ENCODE peak calls at places on chromosomes 6 and 20, in seven cellular contexts. G is RWPE1, M is stomach, J is fibroblast of pulmonary artery, F is astrocyte of the spinal cord, K is cardiac fibroblast, Q is HFFc6. H is an unnamed sample.

GRCh38 chr20:37337208-37337955 is 8.6 kb upstream of the SRC start:
- DNase-seq in K (no peak), F (no peak), G (no peak), J (no peak), M (no peak), Q (no peak), H (no peak)

GRCh38 chr20:7936735-7937078 is 3.6 kb downstream of the HAO1 start:
- DNase-seq in G (no peak), Q (no peak), F (no peak), J (no peak), M (no peak), K (no peak), H (no peak)

GRCh38 chr6:3026811-3027626 is 27.3 kb downstream of the NQO2 start:
- DNase-seq in M (no peak), G (no peak), F (no peak), K (no peak), Q (no peak), J (no peak), H (no peak)

GRCh38 chr20:21670126-21670525 is 35.3 kb upstream of the PAX1 start:
- DNase-seq in G (no peak), K (no peak), Q (no peak), F (no peak), J (no peak), M (no peak), H (no peak)

GRCh38 chr6:2746557-2747061 is 4.1 kb downstream of the MYLK4 start:
- DNase-seq in J (no peak), K (no peak), M (no peak), G (no peak), Q (no peak), F (peak), H (no peak)

GRCh38 chr20:32333988-32334885 is 23.9 kb upstream of the ASXL1 start:
- DNase-seq in G (no peak), K (peak), M (peak), J (peak), F (no peak), Q (no peak), H (peak)

GRCh38 chr6:31399589-31400466 is 3.6 kb upstream of the MICA start:
- DNase-seq in J (peak), F (peak), Q (peak), M (peak), G (peak), K (peak), H (peak)

GRCh38 chr20:3616250-3616649 is 46.9 kb downstream of the GFRA4 start:
- DNase-seq in K (no peak), M (peak), F (peak), G (no peak), Q (peak), J (peak), H (no peak)

GRCh38 chr6:129709909-129710721 is at the start of gene ARHGAP18:
- DNase-seq in G (peak), J (peak), F (peak), Q (peak), M (peak), K (peak), H (peak)

GRCh38 chr20:34891166-34892062 is 15.0 kb downstream of the ACSS2 start:
- DNase-seq in G (peak), Q (peak), M (no peak), J (peak), F (peak), K (peak), H (peak)

GRCh38 chr6:41712651-41713103 is 22.7 kb downstream of the TFEB start:
- DNase-seq in F (peak), M (peak), J (peak), K (peak), Q (peak), G (no peak), H (no peak)

GRCh38 chr6:13307508-13307995 is 20.8 kb downstream of the TBC1D7 start:
- DNase-seq in J (peak), K (peak), M (no peak), F (peak), G (peak), Q (peak), H (peak)

GRCh38 chr20:1664911-1665310 is 7.3 kb upstream of the SIRPG start:
- DNase-seq in K (no peak), J (no peak), M (peak), G (no peak), Q (no peak), F (no peak), H (no peak)

GRCh38 chr20:50372770-50373088 is 137.5 kb upstream of the PTPN1 start:
- DNase-seq in M (no peak), K (no peak), J (no peak), Q (no peak), G (peak), F (no peak), H (peak)

GRCh38 chr20:32362924-32363364 is 4.8 kb downstream of the ASXL1 start:
- DNase-seq in Q (no peak), G (no peak), M (no peak), K (no peak), F (no peak), J (no peak), H (no peak)

GRCh38 chr20:51386586-51386985 is 155.9 kb downstream of the NFATC2 start:
- DNase-seq in G (no peak), K (no peak), M (no peak), Q (no peak), J (no peak), F (no peak), H (no peak)

GRCh38 chr6:167056370-167056769 is 57.2 kb downstream of the CEP43 start:
- DNase-seq in J (peak), M (no peak), Q (no peak), K (peak), G (no peak), F (peak), H (no peak)

GRCh38 chr20:57189713-57190112 is 76.7 kb downstream of the BMP7 start:
- DNase-seq in J (no peak), K (no peak), Q (no peak), G (no peak), M (no peak), F (no peak), H (no peak)

GRCh38 chr6:43747734-43748133 is 22.3 kb upstream of the VEGFA start:
- DNase-seq in G (no peak), F (no peak), K (no peak), J (no peak), M (no peak), Q (no peak), H (no peak)

GRCh38 chr20:57259179-57260021 is 7.0 kb downstream of the BMP7 start:
- DNase-seq in G (no peak), K (no peak), M (no peak), Q (no peak), F (no peak), J (no peak), H (no peak)

GRCh38 chr6:165571068-165571682 is 91.9 kb downstream of the PDE10A start:
- DNase-seq in J (peak), F (peak), Q (no peak), G (no peak), K (peak), M (no peak), H (peak)

GRCh38 chr20:45444050-45444449 is 25.5 kb upstream of the WFDC2 start:
- DNase-seq in M (no peak), G (no peak), F (no peak), Q (no peak), J (no peak), K (no peak), H (no peak)

DNA sequence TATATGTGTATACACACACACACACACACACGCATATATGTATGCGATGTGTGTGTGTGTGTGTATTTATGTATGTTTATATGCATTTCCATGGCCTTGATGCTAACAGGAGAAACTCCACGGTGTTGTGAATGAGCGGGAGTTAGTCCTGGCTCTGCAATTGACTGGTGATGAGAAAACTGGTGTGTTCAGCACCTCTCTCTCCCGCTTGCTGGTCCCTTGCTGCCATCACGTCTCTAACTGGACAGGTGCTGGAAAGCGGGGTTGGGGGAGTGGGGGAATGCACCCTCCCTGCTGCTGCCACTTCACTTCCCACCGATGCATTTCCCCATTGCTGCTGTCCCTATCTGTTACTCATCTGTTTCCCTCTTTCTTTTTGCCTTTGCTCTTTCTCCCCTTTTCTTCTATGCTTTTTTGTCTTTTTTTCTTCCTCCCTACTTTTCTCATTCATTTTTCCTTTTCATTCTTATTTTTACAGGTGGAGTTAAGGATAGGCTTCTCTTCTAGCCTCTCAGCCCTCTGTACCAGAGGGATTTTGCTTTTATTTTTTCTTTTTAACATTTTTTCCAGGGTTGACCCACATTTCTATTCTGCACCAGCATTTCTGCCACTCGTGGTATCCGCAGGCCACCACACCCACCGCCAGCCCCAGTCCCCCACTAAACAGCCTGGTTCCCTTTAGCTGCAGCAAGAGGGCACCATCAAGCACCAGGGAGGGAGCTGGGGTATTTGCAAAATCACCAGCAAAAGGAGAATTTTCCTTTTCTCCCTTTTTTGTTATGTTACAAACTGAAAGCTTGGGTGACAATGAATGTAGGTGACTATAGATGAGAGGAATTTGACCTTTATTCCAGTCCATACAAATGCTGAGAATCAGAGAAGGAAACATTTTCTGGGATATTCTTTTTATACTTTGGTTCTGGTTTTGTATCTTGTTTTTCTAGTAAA is 115.6 kb downstream of the TCP11 start:
- DNase-seq in K (peak), G (no peak), J (no peak), F (no peak), Q (no peak), M (no peak), H (peak)
- TF ChIP-seq CTCF in K (peak), G (no peak), J (peak), F (peak), Q (no peak), M (no peak), H (no peak)

GRCh38 chr20:63815613-63815862 is 15.5 kb downstream of the ZBTB46 start:
- DNase-seq in M (no peak), Q (no peak), K (no peak), J (no peak), G (no peak), F (no peak), H (no peak)

GRCh38 chr20:63822276-63822696 is 8.8 kb downstream of the ZBTB46 start:
- DNase-seq in M (no peak), K (no peak), J (no peak), Q (no peak), G (no peak), F (no peak), H (no peak)

GRCh38 chr20:63815869-63816268 is 15.2 kb downstream of the ZBTB46 start:
- DNase-seq in J (no peak), G (no peak), F (no peak), K (no peak), M (no peak), Q (no peak), H (no peak)

GRCh38 chr20:63821824-63822223 is 9.2 kb downstream of the ZBTB46 start:
- DNase-seq in Q (no peak), K (no peak), J (no peak), G (no peak), F (no peak), M (no peak), H (no peak)

GRCh38 chr20:63819224-63819917 is 11.7 kb downstream of the ZBTB46 start:
- DNase-seq in G (peak), M (no peak), J (no peak), K (peak), F (no peak), Q (peak), H (peak)
- TF ChIP-seq CTCF in G (peak), M (no peak), J (peak), K (peak), F (peak), Q (peak), H (peak)

DNA sequence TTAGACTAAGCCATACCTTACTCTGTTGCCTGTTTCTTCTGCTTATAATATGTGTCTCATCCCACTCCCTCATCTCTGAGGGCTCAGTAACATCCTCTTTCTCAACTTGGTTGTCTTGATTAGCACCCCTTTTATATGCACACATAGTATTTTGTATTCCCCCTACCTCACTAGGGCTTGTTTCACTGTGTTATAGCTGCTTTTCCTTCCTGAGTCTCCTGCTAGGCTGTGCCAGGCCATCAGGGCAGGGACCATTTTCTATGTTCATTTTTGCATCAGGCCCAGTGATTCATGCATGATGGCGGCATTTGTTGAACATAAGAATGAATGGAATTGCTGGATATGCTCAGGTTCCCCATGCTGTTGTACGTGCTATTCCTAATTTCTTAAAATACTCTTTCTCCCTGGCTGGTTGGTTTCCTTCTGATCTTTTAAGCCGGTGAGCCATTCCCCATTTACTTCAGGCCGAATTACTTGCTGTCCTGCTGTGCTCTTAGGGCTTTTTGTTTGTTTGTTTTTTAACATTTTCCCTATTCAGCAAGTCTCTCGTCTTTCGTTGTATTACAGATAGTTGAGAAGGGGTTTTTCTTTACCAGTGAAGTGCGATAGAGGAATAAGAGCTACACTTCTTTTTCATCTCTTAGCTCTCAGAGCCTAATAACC is 183.2 kb downstream of the CARMIL1 start:
- DNase-seq in K (no peak), Q (no peak), J (no peak), M (no peak), G (no peak), F (no peak), H (no peak)
- TF ChIP-seq CTCF in K (no peak), Q (no peak), J (no peak), M (no peak), G (no peak), F (no peak), H (no peak)

DNA sequence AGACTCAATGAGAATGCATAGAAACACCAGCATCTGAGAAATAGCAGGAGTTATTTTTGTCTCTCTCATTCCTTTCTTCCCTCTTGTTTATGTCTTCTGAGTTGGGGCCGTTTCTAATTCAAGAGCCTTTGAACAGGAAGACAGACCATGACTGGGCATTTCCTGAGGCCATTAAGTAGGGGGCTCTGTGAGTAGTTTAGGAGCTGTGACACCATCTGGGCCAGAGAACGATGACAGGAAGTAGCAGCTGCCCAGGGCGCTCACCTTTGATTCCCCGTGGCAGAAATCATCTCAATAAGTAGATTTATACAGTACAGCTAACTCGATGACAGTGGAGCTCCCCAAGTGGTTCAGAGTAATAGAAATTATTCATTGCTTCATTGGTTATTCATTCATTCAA is 298.4 kb upstream of the PLN start:
- DNase-seq in F (no peak), G (no peak), M (no peak), J (no peak), Q (no peak), K (no peak), H (no peak)
- TF ChIP-seq CTCF in F (no peak), G (no peak), M (no peak), J (no peak), Q (no peak), K (no peak), H (no peak)